ENCODE peak calls at places on chromosomes 2 and 18, in six cellular contexts. E is psoas muscle, B is mucosa of descending colon, V is pancreas, Y is breast epithelium, Q is neural progenitor cell. J is an unnamed sample. For H3K4me1, the result is how much of the 10 kb centered on the place peaks cover.

GRCh38 chr18:34913837-34914755 is 127.1 kb upstream of the MAPRE2 start:
- DNase-seq in B (no peak), V (no peak), E (no peak), Q (no peak), Y (no peak), J (no peak)

GRCh38 chr2:120264995-120265394 is 12.3 kb downstream of the RALB start:
- DNase-seq in B (no peak), Q (no peak), E (no peak), V (no peak), Y (no peak), J (no peak)

GRCh38 chr2:102289129-102289528 is 22.2 kb upstream of the IL1RL1 start:
- DNase-seq in Y (no peak), Q (no peak), V (no peak), E (no peak), B (no peak), J (no peak)

GRCh38 chr2:144456680-144457079 is 63.2 kb downstream of the ZEB2 start:
- DNase-seq in Q (no peak), V (no peak), Y (no peak), E (no peak), B (no peak), J (no peak)

GRCh38 chr2:145006957-145007672 is 487.2 kb upstream of the ZEB2 start:
- DNase-seq in Q (no peak), E (peak), V (no peak), B (no peak), Y (no peak), J (no peak)

GRCh38 chr2:25201265-25201664 is 32.9 kb upstream of the POMC start:
- DNase-seq in V (no peak), E (no peak), Q (peak), Y (no peak), B (no peak), J (no peak)

GRCh38 chr18:56322403-56322802 is 316.0 kb downstream of the TXNL1 start:
- DNase-seq in Y (no peak), E (peak), Q (peak), V (no peak), B (no peak), J (no peak)

GRCh38 chr2:126644630-126645191 is 11.2 kb upstream of the GYPC start:
- DNase-seq in Q (no peak), Y (no peak), B (no peak), E (no peak), V (no peak), J (no peak)

GRCh38 chr2:197858607-197859140 is 54.3 kb downstream of the PLCL1 start:
- DNase-seq in E (no peak), Q (no peak), B (no peak), V (no peak), Y (no peak), J (no peak)

GRCh38 chr2:55140316-55141219 is 90.3 kb upstream of the RTN4 start:
- DNase-seq in Q (no peak), V (no peak), Y (no peak), E (no peak), B (no peak), J (no peak)

GRCh38 chr2:21326152-21326551 is 202.4 kb downstream of the TDRD15 start:
- DNase-seq in Q (peak), B (no peak), V (no peak), E (no peak), Y (no peak), J (no peak)

GRCh38 chr2:209943776-209944175 is 58.7 kb upstream of the RPE start:
- DNase-seq in Q (no peak), Y (no peak), E (no peak), B (no peak), V (no peak), J (no peak)

GRCh38 chr2:14712091-14712490 is 79.6 kb downstream of the LRATD1 start:
- DNase-seq in V (no peak), B (no peak), E (no peak), Y (no peak), Q (no peak), J (no peak)

GRCh38 chr2:155958834-155959233 is 373.7 kb downstream of the NR4A2 start:
- DNase-seq in Q (no peak), Y (no peak), E (no peak), V (no peak), B (no peak), J (no peak)

GRCh38 chr2:200286578-200286977 is 19.9 kb upstream of the SPATS2L start:
- DNase-seq in Y (no peak), V (no peak), Q (no peak), B (no peak), E (no peak), J (no peak)

GRCh38 chr2:179081954-179082353 is 32.0 kb upstream of the CCDC141 start:
- DNase-seq in E (no peak), Y (no peak), B (no peak), V (no peak), Q (no peak), J (no peak)

GRCh38 chr2:21866316-21866715 is 742.5 kb downstream of the TDRD15 start:
- DNase-seq in B (no peak), Y (no peak), Q (no peak), V (no peak), E (no peak), J (no peak)

GRCh38 chr2:218202266-218202665 is 14.7 kb upstream of the ARPC2 start:
- DNase-seq in B (no peak), Y (no peak), V (no peak), Q (no peak), E (no peak), J (no peak)

GRCh38 chr2:170324640-170325046 is 146.7 kb downstream of the MYO3B start:
- DNase-seq in Q (peak), B (no peak), Y (no peak), E (no peak), V (peak), J (peak)

GRCh38 chr18:58175122-58175687 is 131.2 kb downstream of the NEDD4L start:
- DNase-seq in B (no peak), Y (no peak), Q (no peak), E (no peak), V (no peak), J (no peak)
- TF ChIP-seq CTCF in B (no peak), Y (no peak), Q (no peak), E (no peak), V (no peak), J (no peak)

GRCh38 chr2:42055573-42056514 is 8.0 kb downstream of the PKDCC start:
- DNase-seq in V (peak), Q (no peak), B (peak), E (no peak), Y (no peak), J (peak)
- H3K4me1 ChIP-seq in V (under half), Q (half or more), B (half or more), E (half or more), Y (under half), J (under half)

GRCh38 chr2:188399159-188399558 is 107.5 kb downstream of the GULP1 start:
- DNase-seq in V (no peak), B (no peak), Y (no peak), Q (peak), E (no peak), J (no peak)

GRCh38 chr2:188391354-188391753 is 99.7 kb downstream of the GULP1 start:
- DNase-seq in E (no peak), Y (no peak), V (no peak), Q (no peak), B (no peak), J (no peak)

GRCh38 chr2:188394931-188395330 is 103.3 kb downstream of the GULP1 start:
- DNase-seq in Y (no peak), E (no peak), V (peak), B (no peak), Q (no peak), J (no peak)

DNA sequence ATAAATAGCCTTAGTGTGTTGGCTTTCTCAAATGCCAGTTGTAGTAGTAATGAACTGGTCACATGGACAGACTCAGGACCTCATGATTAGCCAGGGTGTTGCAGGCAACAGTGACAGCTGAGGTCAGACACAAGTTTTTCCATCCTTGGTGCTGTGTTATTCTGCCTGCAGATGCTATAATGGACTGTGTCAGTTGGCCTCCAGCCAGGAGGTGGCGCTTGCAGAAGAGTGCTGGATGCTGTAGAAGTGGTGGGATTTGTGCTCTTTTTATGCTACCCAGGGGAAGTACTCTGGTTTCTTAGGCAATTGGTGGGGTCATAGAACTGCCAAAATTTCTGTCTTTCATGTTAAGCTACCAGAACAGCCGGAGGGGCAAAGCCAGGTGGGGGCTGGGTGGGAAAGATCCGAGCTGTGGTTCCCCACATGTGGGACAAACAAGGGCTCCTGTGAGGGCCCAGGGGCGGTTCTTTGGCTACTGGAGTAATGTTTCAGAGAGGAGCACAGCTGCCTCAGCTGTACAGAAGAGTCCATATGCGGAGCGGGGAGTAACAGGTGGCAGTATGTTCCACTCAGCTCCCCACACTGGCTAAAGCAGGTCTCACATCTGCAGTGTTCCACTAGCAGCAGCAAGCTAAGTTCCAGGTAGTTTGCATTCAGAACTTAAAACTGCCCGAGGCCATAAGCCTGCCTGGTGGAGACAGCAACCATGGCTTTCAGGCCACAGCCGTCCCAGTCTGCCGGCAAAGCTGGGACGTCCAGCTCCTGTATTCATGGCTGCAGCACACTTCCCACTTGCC is 104.4 kb downstream of the GULP1 start:
- DNase-seq in E (no peak), Y (no peak), V (no peak), B (no peak), Q (no peak), J (no peak)
- TF ChIP-seq CTCF in E (no peak), Y (no peak), V (no peak), B (no peak), Q (peak), J (no peak)

GRCh38 chr2:234747032-234747431 is 204.8 kb upstream of the SH3BP4 start:
- DNase-seq in Q (no peak), E (no peak), V (no peak), B (no peak), Y (no peak), J (no peak)

GRCh38 chr2:234739061-234739460 is 212.8 kb upstream of the SH3BP4 start:
- DNase-seq in B (no peak), V (no peak), E (no peak), Y (no peak), Q (no peak), J (no peak)

GRCh38 chr2:234745347-234745746 is 206.5 kb upstream of the SH3BP4 start:
- DNase-seq in Q (no peak), V (no peak), Y (no peak), B (no peak), E (no peak), J (no peak)

GRCh38 chr2:234741976-234742375 is 209.8 kb upstream of the SH3BP4 start:
- DNase-seq in Q (no peak), E (no peak), B (no peak), Y (no peak), V (no peak), J (no peak)
- H3K4me1 ChIP-seq in Q (under half), E (under half), B (under half), Y (under half), V (under half), J (under half)

GRCh38 chr2:191296083-191297006 is 51.1 kb downstream of the MYO1B start:
- DNase-seq in Q (no peak), B (no peak), E (no peak), Y (no peak), V (no peak), J (no peak)

GRCh38 chr2:191298306-191298705 is 53.1 kb downstream of the MYO1B start:
- DNase-seq in Q (no peak), E (no peak), V (no peak), B (no peak), Y (no peak), J (no peak)

GRCh38 chr2:191297031-191297430 is 51.8 kb downstream of the MYO1B start:
- DNase-seq in V (no peak), B (no peak), E (no peak), Y (no peak), Q (no peak), J (no peak)

GRCh38 chr2:191299866-191300265 is 54.7 kb downstream of the MYO1B start:
- DNase-seq in Y (no peak), E (no peak), V (no peak), Q (no peak), B (no peak), J (no peak)

DNA sequence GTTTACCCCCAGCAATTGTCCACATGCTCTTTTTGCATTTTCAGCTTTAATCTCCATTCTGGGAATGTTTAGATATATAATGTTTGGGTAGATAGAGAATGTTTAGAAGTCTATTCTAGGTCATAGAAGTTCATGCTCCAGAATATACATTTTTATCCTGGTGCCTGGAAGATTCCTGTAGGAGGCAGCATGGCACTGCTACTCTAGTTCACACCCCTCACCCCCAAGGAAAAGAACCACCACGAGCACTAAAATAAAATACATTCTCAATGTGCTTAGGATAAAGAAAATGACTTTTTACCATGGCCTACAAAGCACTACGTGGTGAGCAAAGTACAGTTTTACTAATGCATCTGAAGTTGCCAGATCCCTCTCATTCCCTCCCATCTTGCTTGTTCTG is 53.8 kb downstream of the MYO1B start:
- DNase-seq in V (no peak), Y (no peak), E (no peak), B (no peak), Q (no peak), J (no peak)
- TF ChIP-seq CTCF in V (no peak), Y (no peak), E (no peak), B (no peak), Q (peak), J (no peak)

GRCh38 chr2:215880970-215881369 is 132.4 kb downstream of the MREG start:
- DNase-seq in E (no peak), Y (no peak), Q (no peak), V (no peak), B (no peak), J (no peak)
- H3K4me1 ChIP-seq in E (under half), Y (under half), Q (under half), V (under half), B (under half), J (under half)

GRCh38 chr2:61090386-61090921 is 24.8 kb downstream of the SANBR start:
- DNase-seq in B (no peak), E (no peak), Q (no peak), V (no peak), Y (no peak), J (no peak)
- TF ChIP-seq CTCF in B (no peak), E (no peak), Q (no peak), V (no peak), Y (no peak), J (no peak)

J was measured in prostate gland.